ENCODE peak calls at places on chromosome 17, in six cellular contexts. One of them, this sample, is unnamed. For H3K4me1, the result is how much of the 10 kb centered on the place peaks cover.

GRCh38 chr17:71668807-71669206 is 452.0 kb upstream of the SOX9 start:
- DNase-seq in thoracic aorta: no peak
- DNase-seq in A549: no peak
- DNase-seq in cardiac muscle cell: no peak
- DNase-seq in SJSA1: no peak
- DNase-seq in right lobe of liver: no peak
- DNase-seq in this sample: no peak

GRCh38 chr17:66755101-66755943 is 79.6 kb upstream of the CACNG5 start:
- DNase-seq in thoracic aorta: no peak
- DNase-seq in A549: no peak
- DNase-seq in cardiac muscle cell: no peak
- DNase-seq in SJSA1: no peak
- DNase-seq in right lobe of liver: no peak
- DNase-seq in this sample: no peak

GRCh38 chr17:63041722-63042121 is 75.7 kb downstream of the TANC2 start:
- DNase-seq in thoracic aorta: no peak
- DNase-seq in A549: no peak
- DNase-seq in cardiac muscle cell: no peak
- DNase-seq in SJSA1: no peak
- DNase-seq in right lobe of liver: no peak
- DNase-seq in this sample: no peak

GRCh38 chr17:80219013-80219776 is 938 bp downstream of the SGSH start:
- DNase-seq in thoracic aorta: peak
- DNase-seq in A549: peak
- DNase-seq in cardiac muscle cell: peak
- DNase-seq in SJSA1: peak
- DNase-seq in right lobe of liver: peak
- DNase-seq in this sample: peak

GRCh38 chr17:81516439-81516838 is 3.8 kb upstream of the ACTG1 start:
- DNase-seq in thoracic aorta: no peak
- DNase-seq in A549: no peak
- DNase-seq in cardiac muscle cell: no peak
- DNase-seq in SJSA1: no peak
- DNase-seq in right lobe of liver: peak
- DNase-seq in this sample: no peak

GRCh38 chr17:55959756-55960155 is 193.5 kb upstream of the ANKFN1 start:
- DNase-seq in thoracic aorta: no peak
- DNase-seq in A549: no peak
- DNase-seq in cardiac muscle cell: no peak
- DNase-seq in SJSA1: no peak
- DNase-seq in right lobe of liver: no peak
- DNase-seq in this sample: no peak

GRCh38 chr17:65078441-65079160 is 22.1 kb upstream of the GNA13 start:
- DNase-seq in thoracic aorta: no peak
- DNase-seq in A549: no peak
- DNase-seq in cardiac muscle cell: peak
- DNase-seq in SJSA1: peak
- DNase-seq in right lobe of liver: no peak
- DNase-seq in this sample: no peak

GRCh38 chr17:77352441-77352840 is 211.7 kb downstream of the SEC14L1 start:
- DNase-seq in thoracic aorta: no peak
- DNase-seq in A549: no peak
- DNase-seq in cardiac muscle cell: no peak
- DNase-seq in SJSA1: no peak
- DNase-seq in right lobe of liver: no peak
- DNase-seq in this sample: peak

GRCh38 chr17:72038427-72038826 is 82.4 kb upstream of the SOX9 start:
- DNase-seq in thoracic aorta: no peak
- DNase-seq in A549: no peak
- DNase-seq in cardiac muscle cell: no peak
- DNase-seq in SJSA1: no peak
- DNase-seq in right lobe of liver: no peak
- DNase-seq in this sample: no peak

GRCh38 chr17:80892019-80892855 is 99.4 kb upstream of the CHMP6 start:
- DNase-seq in thoracic aorta: peak
- DNase-seq in A549: peak
- DNase-seq in cardiac muscle cell: peak
- DNase-seq in SJSA1: no peak
- DNase-seq in right lobe of liver: no peak
- DNase-seq in this sample: peak

GRCh38 chr17:48051706-48052486 is 3.7 kb downstream of the NFE2L1 start:
- DNase-seq in thoracic aorta: peak
- DNase-seq in A549: peak
- DNase-seq in cardiac muscle cell: peak
- DNase-seq in SJSA1: peak
- DNase-seq in right lobe of liver: no peak
- DNase-seq in this sample: no peak

GRCh38 chr17:55527520-55528118 is 16.4 kb upstream of the SMIM36 start:
- DNase-seq in thoracic aorta: no peak
- DNase-seq in A549: peak
- DNase-seq in cardiac muscle cell: peak
- DNase-seq in SJSA1: peak
- DNase-seq in right lobe of liver: no peak
- DNase-seq in this sample: peak

GRCh38 chr17:21214777-21215541 is 998 bp upstream of the TMEM11 start:
- DNase-seq in thoracic aorta: no peak
- DNase-seq in A549: no peak
- DNase-seq in cardiac muscle cell: peak
- DNase-seq in SJSA1: no peak
- DNase-seq in right lobe of liver: no peak
- DNase-seq in this sample: peak

GRCh38 chr17:27530791-27531391 is 74.6 kb downstream of the KSR1 start:
- DNase-seq in thoracic aorta: no peak
- DNase-seq in A549: peak
- DNase-seq in cardiac muscle cell: peak
- DNase-seq in SJSA1: peak
- DNase-seq in right lobe of liver: no peak
- DNase-seq in this sample: no peak

GRCh38 chr17:35373532-35373983 is at the start of gene SLFN11:
- DNase-seq in thoracic aorta: peak
- DNase-seq in A549: peak
- DNase-seq in cardiac muscle cell: peak
- DNase-seq in SJSA1: peak
- DNase-seq in right lobe of liver: peak
- DNase-seq in this sample: peak

GRCh38 chr17:29590979-29591736 is 1.7 kb upstream of the GIT1 start:
- DNase-seq in thoracic aorta: no peak
- DNase-seq in A549: peak
- DNase-seq in cardiac muscle cell: peak
- DNase-seq in SJSA1: no peak
- DNase-seq in right lobe of liver: no peak
- DNase-seq in this sample: no peak

GRCh38 chr17:27610304-27610676 is 20.7 kb upstream of the LGALS9 start:
- DNase-seq in thoracic aorta: no peak
- DNase-seq in A549: no peak
- DNase-seq in cardiac muscle cell: no peak
- DNase-seq in SJSA1: no peak
- DNase-seq in right lobe of liver: no peak
- DNase-seq in this sample: no peak

GRCh38 chr17:16442141-16442540 is 26.8 kb downstream of the TRPV2 start:
- DNase-seq in thoracic aorta: no peak
- DNase-seq in A549: no peak
- DNase-seq in cardiac muscle cell: peak
- DNase-seq in SJSA1: no peak
- DNase-seq in right lobe of liver: no peak
- DNase-seq in this sample: no peak

GRCh38 chr17:81868674-81869220 is 2.4 kb downstream of the ARHGDIA start:
- DNase-seq in thoracic aorta: no peak
- DNase-seq in A549: peak
- DNase-seq in cardiac muscle cell: peak
- DNase-seq in SJSA1: peak
- DNase-seq in right lobe of liver: peak
- DNase-seq in this sample: no peak

GRCh38 chr17:40547079-40547784 is 18.0 kb downstream of the CCR7 start:
- DNase-seq in thoracic aorta: no peak
- DNase-seq in A549: no peak
- DNase-seq in cardiac muscle cell: no peak
- DNase-seq in SJSA1: peak
- DNase-seq in right lobe of liver: peak
- DNase-seq in this sample: peak

GRCh38 chr17:38750312-38751121 is 2.0 kb upstream of the PSMB3 start:
- DNase-seq in thoracic aorta: no peak
- DNase-seq in A549: peak
- DNase-seq in cardiac muscle cell: no peak
- DNase-seq in SJSA1: no peak
- DNase-seq in right lobe of liver: no peak
- DNase-seq in this sample: no peak

GRCh38 chr17:79007504-79008381 is 1.8 kb downstream of the CANT1 start:
- DNase-seq in thoracic aorta: no peak
- DNase-seq in A549: no peak
- DNase-seq in cardiac muscle cell: no peak
- DNase-seq in SJSA1: no peak
- DNase-seq in right lobe of liver: peak
- DNase-seq in this sample: no peak
- H3K4me1 ChIP-seq in thoracic aorta: under half
- H3K4me1 ChIP-seq in A549: under half
- H3K4me1 ChIP-seq in cardiac muscle cell: under half
- H3K4me1 ChIP-seq in SJSA1: under half
- H3K4me1 ChIP-seq in right lobe of liver: under half
- H3K4me1 ChIP-seq in this sample: under half

GRCh38 chr17:73770849-73771229 is 126.6 kb upstream of the SDK2 start:
- DNase-seq in thoracic aorta: no peak
- DNase-seq in A549: no peak
- DNase-seq in cardiac muscle cell: no peak
- DNase-seq in SJSA1: no peak
- DNase-seq in right lobe of liver: no peak
- DNase-seq in this sample: no peak

GRCh38 chr17:73773702-73774101 is 129.5 kb upstream of the SDK2 start:
- DNase-seq in thoracic aorta: no peak
- DNase-seq in A549: no peak
- DNase-seq in cardiac muscle cell: peak
- DNase-seq in SJSA1: no peak
- DNase-seq in right lobe of liver: no peak
- DNase-seq in this sample: no peak

GRCh38 chr17:73769480-73769879 is 125.2 kb upstream of the SDK2 start:
- DNase-seq in thoracic aorta: no peak
- DNase-seq in A549: no peak
- DNase-seq in cardiac muscle cell: no peak
- DNase-seq in SJSA1: no peak
- DNase-seq in right lobe of liver: no peak
- DNase-seq in this sample: no peak

GRCh38 chr17:73770115-73770848 is 126.0 kb upstream of the SDK2 start:
- DNase-seq in thoracic aorta: peak
- DNase-seq in A549: peak
- DNase-seq in cardiac muscle cell: peak
- DNase-seq in SJSA1: peak
- DNase-seq in right lobe of liver: peak
- DNase-seq in this sample: no peak

DNA sequence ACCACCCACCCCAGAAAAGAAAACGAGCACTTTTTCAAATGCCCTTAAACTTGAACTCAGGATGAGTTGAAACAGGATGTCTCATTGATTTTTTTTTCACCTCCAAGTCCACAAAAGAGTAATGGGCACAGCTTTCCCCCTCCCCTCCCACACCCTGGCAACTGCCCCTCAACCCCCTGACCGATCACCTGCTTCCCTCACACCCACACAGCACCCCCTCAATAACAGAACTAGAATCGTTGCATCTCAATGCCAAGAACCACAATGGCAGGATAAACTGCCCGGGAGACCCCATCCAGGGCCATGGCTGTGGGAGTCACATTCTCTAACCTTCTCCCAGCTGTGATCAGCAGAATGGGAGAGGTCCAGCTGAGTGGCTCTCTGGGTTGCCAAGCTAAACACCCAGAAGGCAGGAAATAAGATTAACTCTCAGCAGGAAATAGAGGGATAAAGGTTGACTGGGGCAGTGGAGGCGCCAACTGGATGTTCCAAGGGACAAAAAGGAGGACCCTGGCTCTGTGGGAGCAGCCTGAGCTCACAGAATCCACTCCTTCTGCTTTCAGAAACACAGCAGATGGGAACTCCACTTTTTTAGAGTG is 128.0 kb upstream of the SDK2 start:
- DNase-seq in thoracic aorta: no peak
- DNase-seq in A549: no peak
- DNase-seq in cardiac muscle cell: no peak
- DNase-seq in SJSA1: no peak
- DNase-seq in right lobe of liver: no peak
- DNase-seq in this sample: no peak
- H3K4me1 ChIP-seq in thoracic aorta: under half
- H3K4me1 ChIP-seq in A549: under half
- H3K4me1 ChIP-seq in cardiac muscle cell: under half
- H3K4me1 ChIP-seq in SJSA1: under half
- H3K4me1 ChIP-seq in right lobe of liver: under half
- H3K4me1 ChIP-seq in this sample: under half

GRCh38 chr17:1047886-1048470 is 51.0 kb downstream of the TIMM22 start:
- DNase-seq in thoracic aorta: no peak
- DNase-seq in A549: no peak
- DNase-seq in cardiac muscle cell: no peak
- DNase-seq in SJSA1: no peak
- DNase-seq in right lobe of liver: no peak
- DNase-seq in this sample: no peak

GRCh38 chr17:1049446-1050225 is 52.7 kb downstream of the TIMM22 start:
- DNase-seq in thoracic aorta: no peak
- DNase-seq in A549: no peak
- DNase-seq in cardiac muscle cell: no peak
- DNase-seq in SJSA1: no peak
- DNase-seq in right lobe of liver: no peak
- DNase-seq in this sample: no peak

GRCh38 chr17:1050996-1051925 is 54.3 kb downstream of the TIMM22 start:
- DNase-seq in thoracic aorta: no peak
- DNase-seq in A549: no peak
- DNase-seq in cardiac muscle cell: no peak
- DNase-seq in SJSA1: no peak
- DNase-seq in right lobe of liver: no peak
- DNase-seq in this sample: no peak

GRCh38 chr17:1047177-1047885 is 50.4 kb downstream of the TIMM22 start:
- DNase-seq in thoracic aorta: peak
- DNase-seq in A549: no peak
- DNase-seq in cardiac muscle cell: peak
- DNase-seq in SJSA1: no peak
- DNase-seq in right lobe of liver: no peak
- DNase-seq in this sample: no peak

GRCh38 chr17:1050246-1050995 is 53.5 kb downstream of the TIMM22 start:
- DNase-seq in thoracic aorta: no peak
- DNase-seq in A549: no peak
- DNase-seq in cardiac muscle cell: no peak
- DNase-seq in SJSA1: no peak
- DNase-seq in right lobe of liver: no peak
- DNase-seq in this sample: no peak
- H3K4me1 ChIP-seq in thoracic aorta: under half
- H3K4me1 ChIP-seq in A549: under half
- H3K4me1 ChIP-seq in cardiac muscle cell: under half
- H3K4me1 ChIP-seq in SJSA1: under half
- H3K4me1 ChIP-seq in right lobe of liver: under half
- H3K4me1 ChIP-seq in this sample: under half

DNA sequence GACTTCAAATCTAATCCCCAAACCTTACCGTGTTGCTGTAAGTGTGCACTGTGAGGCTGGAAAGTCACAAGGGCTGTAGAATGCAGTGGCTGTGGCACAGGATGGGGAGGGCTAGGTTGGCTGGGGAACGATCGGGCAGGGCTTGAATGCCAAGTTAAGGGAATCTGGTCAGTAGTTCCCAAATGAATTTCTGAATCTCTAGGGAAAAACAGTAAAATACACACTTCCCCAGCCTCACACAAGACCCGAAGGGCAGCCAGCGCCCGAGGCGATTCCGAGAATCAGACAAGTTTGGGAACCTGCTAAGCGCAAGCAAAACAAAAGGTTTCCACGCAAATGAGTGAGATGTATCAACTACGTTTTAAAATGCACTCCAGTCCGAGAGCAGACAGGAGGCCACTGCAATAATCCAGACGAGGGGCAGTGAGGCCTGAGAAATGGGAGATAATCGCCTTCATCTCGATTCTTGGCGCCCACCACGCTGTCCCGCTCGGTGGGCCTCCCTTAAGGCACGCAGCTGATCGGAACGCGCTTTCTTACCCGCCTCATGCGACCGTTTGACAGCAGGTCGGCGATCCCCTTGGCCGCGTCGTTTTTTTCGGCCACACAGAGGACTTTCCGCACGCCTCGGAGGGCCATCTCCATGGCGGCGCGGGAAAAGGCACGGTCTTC is 599 bp downstream of the TOP3A start:
- DNase-seq in thoracic aorta: no peak
- DNase-seq in A549: no peak
- DNase-seq in cardiac muscle cell: peak
- DNase-seq in SJSA1: no peak
- DNase-seq in right lobe of liver: no peak
- DNase-seq in this sample: no peak
- H3K4me1 ChIP-seq in thoracic aorta: half or more
- H3K4me1 ChIP-seq in A549: under half
- H3K4me1 ChIP-seq in cardiac muscle cell: under half
- H3K4me1 ChIP-seq in SJSA1: under half
- H3K4me1 ChIP-seq in right lobe of liver: under half
- H3K4me1 ChIP-seq in this sample: under half

This sample was measured in naive thymus-derived CD4-positive, alpha-beta T cell.